ENCODE peak calls at places on chromosomes 3 and 15, in nine cellular contexts. L is mesenchymal stem cell, N is heart right ventricle, M is kidney epithelial cell, W is epithelial cell of proximal tubule, H is ovary, E is dorsolateral prefrontal cortex, X is fibroblast of villous mesenchyme, D is fibroblast of lung. G is an unnamed sample.

GRCh38 chr3:20141306-20141705 is 44.7 kb downstream of the SGO1 start:
- DNase-seq in X (no peak), N (no peak), W (no peak), E (no peak), H (no peak), D (no peak), L (no peak), M (no peak), G (no peak)

GRCh38 chr15:51727141-51727897 is 10.1 kb downstream of the LYSMD2 start:
- DNase-seq in D (peak; percentile 62), W (no peak), N (no peak), E (no peak), X (no peak), H (no peak), M (no peak), L (peak; percentile 81), G (no peak)

GRCh38 chr3:125079675-125080045 is 23.9 kb upstream of the HEG1 start:
- DNase-seq in H (no peak), X (peak; percentile 51), N (no peak), D (peak; percentile 50), M (no peak), L (peak; percentile 52), E (no peak), W (no peak), G (no peak)

GRCh38 chr3:152071924-152072323 is 196.8 kb upstream of the MBNL1 start:
- DNase-seq in W (peak; percentile 10), D (peak; percentile 57), N (no peak), M (no peak), H (no peak), L (peak; percentile 54), E (no peak), X (peak; percentile 71), G (no peak)

GRCh38 chr3:99537416-99537815 is 101.0 kb upstream of the COL8A1 start:
- DNase-seq in M (no peak), D (no peak), W (no peak), X (no peak), H (no peak), L (no peak), N (no peak), E (no peak), G (no peak)

GRCh38 chr3:51283421-51283820 is 101.7 kb upstream of the MANF start:
- DNase-seq in X (no peak), L (no peak), E (no peak), N (no peak), W (no peak), D (peak; percentile 41), H (no peak), M (no peak), G (no peak)

GRCh38 chr3:152998554-152998953 is 163.5 kb upstream of the RAP2B start:
- DNase-seq in M (no peak), E (no peak), D (no peak), W (no peak), X (no peak), L (no peak), N (no peak), H (no peak), G (no peak)

GRCh38 chr15:64779024-64779423 is 3.6 kb upstream of the RBPMS2 start:
- DNase-seq in N (no peak), M (no peak), L (no peak), X (no peak), H (no peak), E (no peak), D (no peak), W (no peak), G (no peak)

GRCh38 chr3:13007251-13007941 is 65.8 kb downstream of the IQSEC1 start:
- DNase-seq in L (no peak), N (no peak), H (peak; percentile 6), M (no peak), X (no peak), E (no peak), W (no peak), D (no peak), G (no peak)

GRCh38 chr3:146221276-146221675 is 29.6 kb downstream of the PLSCR4 start:
- DNase-seq in X (peak; percentile 55), M (no peak), W (no peak), H (no peak), N (no peak), D (peak; percentile 46), L (peak; percentile 71), E (no peak), G (no peak)

GRCh38 chr3:71726106-71726505 is 904 bp upstream of the EIF4E3 start:
- DNase-seq in W (no peak), X (no peak), D (no peak), L (no peak), N (no peak), H (no peak), M (no peak), E (no peak), G (no peak)

GRCh38 chr15:70475921-70476320 is 287.4 kb downstream of the UACA start:
- DNase-seq in D (peak; percentile 36), W (no peak), L (no peak), N (no peak), X (no peak), E (no peak), H (no peak), M (no peak), G (no peak)

GRCh38 chr3:127337911-127338531 is 50.2 kb upstream of the PRR20G start:
- DNase-seq in D (no peak), L (no peak), N (no peak), H (no peak), E (no peak), M (no peak), W (no peak), X (no peak), G (no peak)

GRCh38 chr3:184322731-184323487 is 8.5 kb downstream of the EIF4G1 start:
- DNase-seq in D (no peak), X (no peak), W (no peak), E (no peak), M (no peak), N (no peak), H (no peak), L (no peak), G (no peak)

GRCh38 chr15:96053039-96054021 is 277.2 kb upstream of the NR2F2 start:
- DNase-seq in W (peak; percentile 12), H (peak; percentile 39), D (peak; percentile 38), X (peak; percentile 81), M (no peak), E (no peak), L (peak; percentile 55), N (peak; percentile 42), G (no peak)

GRCh38 chr3:191328963-191329653 is at the start of gene CCDC50:
- DNase-seq in E (peak; percentile 70), X (peak; percentile 81), L (peak; percentile 81), W (no peak), D (peak; percentile 80), M (no peak), N (peak; percentile 90), H (peak; percentile 89), G (no peak)

DNA sequence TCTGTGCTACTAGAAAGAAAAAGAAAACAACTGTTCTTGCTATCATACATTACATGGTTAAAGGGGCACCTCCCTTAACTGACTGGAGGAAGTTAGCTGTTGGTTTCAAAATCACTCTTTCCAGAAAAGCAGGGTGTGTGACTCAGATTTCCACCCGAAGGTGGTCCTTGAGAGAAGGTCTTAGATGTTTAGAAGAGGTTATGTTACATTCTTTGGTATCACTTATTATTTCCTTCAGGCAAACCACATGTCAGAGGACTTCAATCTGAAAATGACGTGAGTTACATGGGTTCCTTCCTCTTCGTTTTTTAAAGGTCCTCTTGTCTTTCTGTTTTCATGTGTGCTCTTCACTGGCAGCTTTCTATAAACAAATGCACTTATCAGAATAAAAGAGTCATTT is 307.9 kb upstream of the CBLB start:
- DNase-seq in D (peak; percentile 30), E (no peak), H (no peak), M (no peak), L (peak; percentile 53), N (no peak), X (peak; percentile 42), W (no peak), G (no peak)
- H3K4me3 ChIP-seq in D (no peak overlapping the region), E (no peak overlapping the region), H (no peak overlapping the region), M (no peak overlapping the region), L (peak overlapping the region; percentile 65), N (no peak overlapping the region), X (no peak overlapping the region), W (no peak overlapping the region), G (no peak overlapping the region)

GRCh38 chr3:162718697-162719096 is 1222.1 kb downstream of the OTOL1 start:
- DNase-seq in E (no peak), N (peak; percentile 29), M (no peak), X (no peak), W (no peak), H (no peak), D (peak; percentile 47), L (no peak), G (no peak)
- H3K4me3 ChIP-seq in E (no peak overlapping the region), N (no peak overlapping the region), M (no peak overlapping the region), X (no peak overlapping the region), W (no peak overlapping the region), H (no peak overlapping the region), D (no peak overlapping the region), L (no peak overlapping the region), G (no peak overlapping the region)

DNA sequence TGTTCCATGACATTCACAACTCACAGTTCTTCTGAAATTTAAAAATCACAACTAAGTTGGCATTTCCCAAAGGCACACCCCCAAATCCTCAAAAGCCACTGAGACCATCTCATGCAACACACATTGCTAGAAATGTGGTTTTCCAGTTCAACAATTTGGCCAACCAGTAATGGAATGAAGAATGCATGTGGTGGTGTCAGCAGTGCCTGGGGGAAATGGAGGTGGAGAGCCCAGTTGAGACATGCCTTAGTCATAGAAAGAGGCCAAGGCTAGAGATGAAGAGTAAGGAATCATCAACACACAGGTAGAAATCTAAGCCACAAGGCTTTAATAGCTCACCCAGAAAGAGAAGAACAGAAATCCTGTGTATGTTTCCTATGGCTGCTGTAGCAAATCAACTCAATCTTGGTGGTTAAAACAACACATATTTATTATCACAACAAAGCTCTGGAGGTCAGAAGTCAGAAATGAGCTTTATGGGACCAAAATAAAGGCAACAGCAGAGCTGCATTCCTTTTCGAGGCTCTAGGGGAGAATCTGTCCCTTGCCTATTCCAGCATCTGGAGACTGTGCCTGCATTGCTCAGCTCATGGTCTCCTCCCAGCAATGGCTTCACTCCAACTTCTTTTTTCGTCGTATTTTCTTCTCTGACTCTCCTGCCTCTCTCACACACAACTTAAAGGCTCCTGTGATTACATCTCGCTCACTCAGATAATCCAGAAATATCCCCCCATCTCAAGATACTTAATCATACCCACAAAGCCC is 54.0 kb downstream of the SNTN start:
- DNase-seq in W (peak; percentile 36), N (no peak), D (peak; percentile 65), H (no peak), M (peak; percentile 55), L (no peak), X (peak; percentile 62), E (no peak), G (no peak)
- H3K4me3 ChIP-seq in W (no peak overlapping the region), N (no peak overlapping the region), D (no peak overlapping the region), H (no peak overlapping the region), M (no peak overlapping the region), L (peak overlapping the region; percentile 26), X (no peak overlapping the region), E (no peak overlapping the region), G (no peak overlapping the region)

GRCh38 chr15:29611057-29611456 is 211.2 kb downstream of the TJP1 start:
- DNase-seq in H (no peak), N (no peak), E (no peak), X (no peak), L (no peak), D (no peak), M (no peak), W (no peak), G (no peak)
- H3K4me3 ChIP-seq in H (no peak overlapping the region), N (no peak overlapping the region), E (no peak overlapping the region), X (no peak overlapping the region), L (no peak overlapping the region), D (no peak overlapping the region), M (no peak overlapping the region), W (no peak overlapping the region), G (no peak overlapping the region)